ENCODE peak calls at places on chromosomes 4 and X, in five cellular contexts. T is BE2C; V is NCI-H510A treated with DMSO at 0.1 percent for 48 hours; J is T-cell; Z is effector memory CD4-positive, alpha-beta T cell. Q is an unnamed sample.
A peak's percentile ranks its signal among the peaks of the same experiment; 100 is the strongest.

GRCh38 chr4:33262809-33263208 is 2542.6 kb downstream of the PCDH7 start:
- DNase-seq in T (no peak), V (no peak), J (no peak), Z (no peak), Q (no peak)

GRCh38 chrX:111447298-111447697 is 35.3 kb upstream of the DCX start:
- DNase-seq in T (peak; percentile 65), V (peak; percentile 20), J (no peak), Z (no peak), Q (no peak)

GRCh38 chrX:130680164-130681035 is 222.6 kb downstream of the ENOX2 start:
- DNase-seq in T (no peak), V (no peak), J (no peak), Z (no peak), Q (peak; percentile 9)

GRCh38 chr4:53545238-53545637 is 46.0 kb downstream of the LNX1 start:
- DNase-seq in T (no peak), V (no peak), J (no peak), Z (no peak), Q (no peak)

GRCh38 chr4:39994356-39994755 is 16.6 kb upstream of the PDS5A start:
- DNase-seq in T (no peak), V (no peak), J (no peak), Z (no peak), Q (no peak)

GRCh38 chr4:168095776-168096443 is 3.6 kb downstream of the ANXA10 start:
- DNase-seq in T (no peak), V (no peak), J (no peak), Z (no peak), Q (no peak)

GRCh38 chr4:163548481-163549243 is 54.2 kb downstream of the TMA16 start:
- DNase-seq in T (peak; percentile 37), V (peak; percentile 43), J (no peak), Z (no peak), Q (peak; percentile 85)

GRCh38 chr4:14771091-14771490 is 231.2 kb upstream of the CPEB2 start:
- DNase-seq in T (no peak), V (no peak), J (no peak), Z (no peak), Q (no peak)

GRCh38 chr4:173547889-173548288 is 17.9 kb upstream of the HAND2 start:
- DNase-seq in T (no peak), V (peak; percentile 33), J (no peak), Z (no peak), Q (no peak)

Q was measured in COLO829.